ENCODE peak calls at places on chromosomes 12 and 14, in five cellular contexts. K is CD8-positive, alpha-beta memory T cell; J is mammary epithelial cell; B is heart right ventricle; W is Peyer's patch. G is an unnamed sample. For H3K9me3, the result is how much of the 10 kb centered on the place peaks cover.

GRCh38 chr12:130799051-130799450 is 40.0 kb downstream of the STX2 start:
- DNase-seq in K (no peak), J (no peak), B (no peak), W (no peak), G (no peak)

GRCh38 chr14:95432152-95433093 is 84.0 kb downstream of the SYNE3 start:
- DNase-seq in K (no peak), J (peak), B (peak), W (peak), G (no peak)

GRCh38 chr12:4153343-4153892 is 120.1 kb upstream of the CCND2 start:
- DNase-seq in K (no peak), J (no peak), B (no peak), W (peak), G (peak)

GRCh38 chr12:94795520-94795919 is 145.2 kb upstream of the TMCC3 start:
- DNase-seq in K (no peak), J (peak), B (no peak), W (no peak), G (no peak)

GRCh38 chr14:51398898-51399297 is 158.9 kb downstream of the TMX1 start:
- DNase-seq in K (no peak), J (peak), B (no peak), W (no peak), G (no peak)

GRCh38 chr12:12405882-12406281 is 49.0 kb downstream of the BORCS5 start:
- DNase-seq in K (no peak), J (peak), B (peak), W (peak), G (no peak)

GRCh38 chr12:111367661-111368221 is 1.2 kb downstream of the PHETA1 start:
- DNase-seq in K (no peak), J (no peak), B (peak), W (peak), G (no peak)

GRCh38 chr14:101118746-101119610 is 215.5 kb upstream of the RTL1 start:
- DNase-seq in K (no peak), J (no peak), B (no peak), W (peak), G (no peak)

GRCh38 chr12:108854055-108854452 is 3.3 kb downstream of the SSH1 start:
- DNase-seq in K (no peak), J (peak), B (no peak), W (no peak), G (no peak)

GRCh38 chr14:78469947-78470346 is 299.8 kb downstream of the NRXN3 start:
- DNase-seq in K (no peak), J (no peak), B (no peak), W (no peak), G (no peak)

GRCh38 chr12:121545459-121545858 is 35.4 kb downstream of the KDM2B start:
- DNase-seq in K (no peak), J (no peak), B (no peak), W (no peak), G (no peak)

GRCh38 chr12:55727643-55728184 is 1.1 kb downstream of the CD63 start:
- DNase-seq in K (no peak), J (peak), B (peak), W (peak), G (no peak)

GRCh38 chr12:102542816-102543448 is 62.6 kb upstream of the IGF1 start:
- DNase-seq in K (no peak), J (no peak), B (peak), W (no peak), G (no peak)

GRCh38 chr12:116959845-116960514 is 49.2 kb downstream of the FBXW8 start:
- DNase-seq in K (no peak), J (no peak), B (no peak), W (no peak), G (no peak)

GRCh38 chr12:108782971-108783370 is 51.7 kb upstream of the CORO1C start:
- DNase-seq in K (no peak), J (no peak), B (no peak), W (no peak), G (no peak)

GRCh38 chr14:20400965-20401593 is 12.2 kb downstream of the TEP1 start:
- DNase-seq in K (no peak), J (peak), B (no peak), W (no peak), G (no peak)

GRCh38 chr14:56100556-56100955 is 17.7 kb upstream of the PELI2 start:
- DNase-seq in K (no peak), J (no peak), B (no peak), W (no peak), G (no peak)

GRCh38 chr14:61761557-61761956 is 663 bp upstream of the SNAPC1 start:
- DNase-seq in K (no peak), J (no peak), B (no peak), W (no peak), G (no peak)

GRCh38 chr12:127038152-127038551 is 1228.8 kb upstream of the TMEM132C start:
- DNase-seq in K (no peak), J (no peak), B (no peak), W (no peak), G (no peak)

GRCh38 chr12:31317471-31318397 is 8.2 kb downstream of the SINHCAF start:
- DNase-seq in K (no peak), J (peak), B (no peak), W (no peak), G (no peak)

GRCh38 chr14:95064256-95064655 is 93.1 kb downstream of the DICER1 start:
- DNase-seq in K (no peak), J (no peak), B (no peak), W (peak), G (no peak)

GRCh38 chr14:35365130-35366047 is 39.2 kb downstream of the NFKBIA start:
- DNase-seq in K (no peak), J (peak), B (no peak), W (peak), G (no peak)

GRCh38 chr14:64235652-64236640 is 58.2 kb downstream of the ESR2 start:
- DNase-seq in K (no peak), J (no peak), B (no peak), W (peak), G (no peak)

GRCh38 chr12:119578112-119578511 is 15.5 kb upstream of the TMEM233 start:
- DNase-seq in K (no peak), J (peak), B (no peak), W (no peak), G (no peak)

GRCh38 chr14:24241829-24242443 is 487 bp downstream of the TINF2 start:
- DNase-seq in K (peak), J (peak), B (peak), W (peak), G (peak)

GRCh38 chr12:110179291-110179690 is 55.1 kb downstream of the IFT81 start:
- DNase-seq in K (no peak), J (peak), B (no peak), W (no peak), G (no peak)

GRCh38 chr12:113777751-113778150 is 188.4 kb downstream of the RBM19 start:
- DNase-seq in K (no peak), J (no peak), B (no peak), W (no peak), G (no peak)

GRCh38 chr12:124718052-124718451 is 145.6 kb downstream of the SCARB1 start:
- DNase-seq in K (no peak), J (no peak), B (no peak), W (no peak), G (no peak)

DNA sequence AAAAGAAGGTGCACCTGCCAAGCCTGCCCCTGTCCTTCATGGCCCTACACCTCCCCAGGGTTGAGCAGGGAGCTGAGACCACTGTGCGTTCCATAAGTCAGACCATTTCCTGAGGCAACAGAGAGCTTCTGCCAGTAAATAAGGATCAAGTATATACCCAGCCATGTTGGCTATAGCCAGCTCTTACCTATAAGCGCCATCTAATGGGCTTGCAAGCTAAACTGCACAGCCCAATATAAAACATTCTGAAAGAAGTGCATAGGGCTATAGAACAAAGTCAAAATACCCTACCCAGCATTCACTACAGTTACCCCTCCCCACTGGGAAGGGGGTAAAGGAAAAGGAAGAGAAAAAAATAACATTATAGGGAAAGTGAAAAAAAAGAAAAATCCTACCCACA is 59.3 kb upstream of the SCAF11 start:
- DNase-seq in K (no peak), J (no peak), B (no peak), W (no peak), G (no peak)
- H3K9me3 ChIP-seq in K (under half), J (under half), B (under half), W (under half), G (under half)

DNA sequence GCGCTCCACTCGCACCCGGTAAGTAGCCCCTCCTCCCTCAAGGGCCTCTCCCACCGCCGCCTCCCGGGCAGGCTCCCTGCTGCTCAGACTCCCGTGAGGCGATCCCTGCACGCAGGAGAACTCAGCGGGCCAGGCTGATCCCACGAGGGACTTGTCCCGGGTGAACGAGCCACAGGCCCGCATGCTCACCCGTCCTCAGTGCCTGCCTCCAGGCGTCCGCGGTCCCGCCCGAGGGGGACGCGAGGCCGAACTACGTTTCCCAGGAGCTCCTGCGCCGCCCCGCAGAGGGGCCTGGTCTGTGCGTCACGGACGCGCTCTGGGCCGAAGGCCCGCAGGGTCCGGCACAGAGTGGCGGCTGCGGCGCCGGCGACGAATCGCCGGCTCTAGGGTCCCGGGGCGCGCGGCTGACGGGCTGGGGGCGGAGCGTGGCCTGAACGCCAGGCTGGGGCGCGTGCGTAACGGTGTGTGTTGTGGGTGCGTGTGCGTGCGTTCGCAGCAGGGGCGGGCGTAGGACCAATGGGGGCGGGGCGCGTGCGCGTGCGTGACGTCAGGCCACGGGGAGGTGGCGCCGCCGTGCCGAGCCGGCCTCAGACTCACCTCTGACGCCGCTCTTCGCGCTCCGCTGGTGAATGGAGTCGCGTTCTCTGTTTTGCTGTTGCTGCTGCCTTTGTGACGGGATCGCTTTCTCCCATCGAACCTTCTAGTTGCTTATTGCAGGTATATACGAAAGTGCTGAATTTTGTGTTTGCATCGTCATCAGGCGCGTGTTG is at the start of the genes ZNF10 and ZNF891:
- DNase-seq in K (peak), J (peak), B (peak), W (peak), G (peak)
- H3K9me3 ChIP-seq in K (under half), J (under half), B (half or more), W (under half), G (under half)

GRCh38 chr14:105856676-105857222 is 330.4 kb downstream of the TMEM121 start:
- DNase-seq in K (no peak), J (no peak), B (no peak), W (peak), G (no peak)

GRCh38 chr14:105857223-105857815 is 330.9 kb downstream of the TMEM121 start:
- DNase-seq in K (no peak), J (no peak), B (no peak), W (peak), G (no peak)

GRCh38 chr14:105858676-105859025 is 332.3 kb downstream of the TMEM121 start:
- DNase-seq in K (no peak), J (no peak), B (no peak), W (peak), G (no peak)

GRCh38 chr14:105859717-105860614 is 333.6 kb downstream of the TMEM121 start:
- DNase-seq in K (peak), J (no peak), B (peak), W (peak), G (no peak)

GRCh38 chr14:105857816-105858675 is 331.7 kb downstream of the TMEM121 start:
- DNase-seq in K (no peak), J (no peak), B (no peak), W (peak), G (no peak)
- H3K9me3 ChIP-seq in K (under half), J (under half), B (under half), W (under half), G (under half)

DNA sequence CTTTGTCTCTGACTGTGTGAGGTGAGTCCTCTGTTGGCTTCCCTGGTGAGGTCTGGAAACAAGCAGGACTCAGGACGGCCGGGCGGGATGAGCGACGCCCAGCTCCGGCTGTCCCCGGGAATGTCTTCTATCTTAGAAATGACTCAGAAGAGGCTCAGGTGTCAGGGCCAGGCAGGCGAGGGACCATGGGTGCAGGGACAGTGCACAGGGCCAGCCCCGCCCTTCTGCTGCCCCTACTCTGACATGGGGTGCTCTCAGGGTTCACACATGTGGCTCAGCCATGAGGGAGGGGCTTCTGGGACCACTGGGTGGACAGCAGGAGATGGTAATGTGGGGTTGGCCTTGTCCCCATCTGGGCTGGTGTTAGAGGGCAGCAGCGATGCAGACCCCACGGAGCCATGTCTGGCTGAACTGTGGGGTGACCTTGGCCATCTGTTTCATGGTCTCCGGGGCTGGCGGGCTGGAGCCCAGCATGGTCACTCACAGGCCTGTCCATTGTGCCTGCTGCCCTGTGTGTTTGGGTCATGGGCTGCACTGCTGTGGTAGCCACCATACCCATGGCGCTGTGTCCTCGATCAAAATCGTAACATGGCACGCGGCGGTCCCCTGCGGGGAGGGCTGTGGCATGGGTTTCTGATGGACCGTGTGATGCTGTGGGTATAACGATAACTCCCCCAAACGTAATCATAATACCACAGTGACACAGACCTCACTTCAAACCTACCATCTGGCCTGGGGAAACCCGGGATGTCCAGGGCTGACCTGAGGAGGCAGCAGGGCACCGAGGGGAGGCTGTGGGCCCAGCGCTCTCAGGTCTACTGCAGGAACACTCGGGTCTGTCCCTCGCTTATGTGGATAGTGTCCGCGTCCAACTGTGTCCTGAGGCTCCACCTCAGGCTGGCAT is 368.8 kb downstream of the TMEM121 start:
- DNase-seq in K (no peak), J (no peak), B (peak), W (peak), G (no peak)
- H3K9me3 ChIP-seq in K (under half), J (under half), B (under half), W (under half), G (under half)

GRCh38 chr14:106506901-106507305 is 980.5 kb downstream of the TMEM121 start:
- DNase-seq in K (peak), J (no peak), B (no peak), W (peak), G (no peak)
- H3K9me3 ChIP-seq in K (under half), J (under half), B (under half), W (under half), G (under half)

GRCh38 chr14:104359969-104360442 is 219.6 kb upstream of the C14orf180 start:
- DNase-seq in K (no peak), J (no peak), B (no peak), W (peak), G (peak)

GRCh38 chr14:104359301-104359968 is 220.1 kb upstream of the C14orf180 start:
- DNase-seq in K (no peak), J (no peak), B (no peak), W (peak), G (peak)

GRCh38 chr14:104361101-104361591 is 218.4 kb upstream of the C14orf180 start:
- DNase-seq in K (no peak), J (no peak), B (no peak), W (peak), G (no peak)

GRCh38 chr14:104361921-104362681 is 217.5 kb upstream of the C14orf180 start:
- DNase-seq in K (no peak), J (no peak), B (no peak), W (peak), G (no peak)

DNA sequence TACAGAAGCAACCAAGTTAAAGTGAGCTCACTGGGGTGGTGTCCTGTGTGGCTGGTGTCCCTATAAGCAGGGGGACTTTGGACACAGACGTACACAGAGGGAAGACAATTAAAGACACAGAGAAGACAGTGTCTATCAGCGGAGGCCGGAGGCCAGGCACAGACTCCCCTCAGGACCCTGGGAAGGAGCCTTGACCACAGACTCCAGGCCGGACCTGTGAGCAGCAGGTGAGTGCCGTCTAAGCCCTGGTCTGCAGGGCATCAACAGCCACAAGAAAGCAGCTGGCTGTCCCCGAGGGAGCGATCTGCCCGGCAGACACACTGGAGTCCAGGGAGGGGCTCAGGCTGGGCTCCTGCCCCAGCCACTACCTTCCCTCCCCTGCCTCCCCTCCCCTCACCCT is 219.0 kb upstream of the C14orf180 start:
- DNase-seq in K (no peak), J (no peak), B (no peak), W (peak), G (no peak)
- H3K9me3 ChIP-seq in K (under half), J (under half), B (under half), W (under half), G (under half)

GRCh38 chr14:105999361-106000028 is 473.1 kb downstream of the TMEM121 start:
- DNase-seq in K (peak), J (no peak), B (peak), W (peak), G (peak)
- H3K9me3 ChIP-seq in K (under half), J (under half), B (under half), W (under half), G (under half)

DNA sequence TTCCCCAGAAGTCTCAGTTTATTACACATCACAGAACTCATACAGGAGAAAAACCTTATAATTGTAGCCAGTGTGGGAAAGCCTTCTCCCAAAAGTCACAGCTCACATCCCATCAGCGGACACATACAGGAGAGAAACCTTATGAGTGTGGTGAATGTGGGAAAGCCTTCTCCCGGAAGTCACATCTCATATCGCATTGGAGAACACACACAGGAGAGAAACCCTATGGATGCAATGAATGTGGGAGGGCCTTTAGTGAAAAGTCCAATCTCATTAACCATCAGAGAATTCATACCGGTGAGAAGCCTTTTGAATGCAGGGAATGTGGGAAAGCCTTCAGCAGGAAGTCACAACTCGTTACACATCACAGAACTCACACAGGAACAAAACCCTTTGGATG is 20.1 kb downstream of the ZNF84 start:
- DNase-seq in K (no peak), J (no peak), B (no peak), W (no peak), G (no peak)
- H3K9me3 ChIP-seq in K (half or more), J (half or more), B (half or more), W (half or more), G (half or more)

DNA sequence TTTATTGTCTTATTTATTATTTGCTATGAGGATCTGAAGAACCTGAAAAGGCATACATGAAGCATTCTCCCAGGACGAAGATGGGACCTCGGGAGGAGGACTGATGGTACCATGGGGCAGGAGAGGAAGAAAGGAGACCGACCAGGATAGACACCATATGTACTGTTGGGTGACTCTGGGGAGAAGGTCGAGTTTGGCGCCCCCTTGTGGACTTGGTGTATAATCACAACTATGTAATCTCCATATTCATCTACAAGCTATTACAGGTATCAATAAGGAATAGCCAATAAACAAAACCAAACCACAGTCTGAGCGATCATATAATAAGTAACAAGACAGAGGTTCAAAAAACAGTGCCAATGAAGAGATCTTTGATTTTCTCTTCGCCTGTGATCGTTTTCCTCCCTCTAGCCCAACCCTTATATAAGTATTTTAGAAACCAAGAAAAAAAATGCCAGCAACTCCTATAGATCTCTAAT is 139.1 kb downstream of the SPTSSA start:
- DNase-seq in K (peak), J (peak), B (peak), W (peak), G (peak)
- H3K9me3 ChIP-seq in K (under half), J (under half), B (under half), W (under half), G (under half)

GRCh38 chr12:25477217-25477616 is 75.9 kb downstream of the LMNTD1 start:
- DNase-seq in K (no peak), J (no peak), B (no peak), W (no peak), G (no peak)
- H3K9me3 ChIP-seq in K (under half), J (under half), B (under half), W (under half), G (under half)

G was measured in T-helper 17 cell.